ENCODE peak calls at places on chromosomes 4 and X, in ten cellular contexts. B is right lobe of liver, E is lower leg skin, Y is A549, Q is psoas muscle, O is bronchial epithelial cell, T is right cardiac atrium, G is fibroblast of the aortic adventitia, W is tibial nerve, Z is heart left ventricle. V is an unnamed sample.

GRCh38 chr4:140800686-140801085 is 44.5 kb upstream of the TBC1D9 start:
- DNase-seq in B (no peak), E (no peak), Y (no peak), Q (no peak), O (no peak), T (no peak), G (no peak), W (no peak), Z (no peak), V (no peak)

GRCh38 chr4:186104895-186105720 is 604 bp downstream of the FAM149A start:
- DNase-seq in B (peak; percentile 32), E (no peak), Y (no peak), Q (peak; percentile 56), O (no peak), T (peak; percentile 67), G (no peak), W (no peak), Z (no peak), V (no peak)

GRCh38 chrX:155334486-155335316 is at the start of gene CLIC2:
- DNase-seq in B (no peak), E (peak; percentile 32), Y (no peak), Q (no peak), O (peak; percentile 74), T (peak; percentile 54), G (peak; percentile 93), W (peak; percentile 9), Z (peak; percentile 38), V (no peak)

GRCh38 chrX:47558436-47558835 is 2.6 kb upstream of the ARAF start:
- DNase-seq in B (no peak), E (no peak), Y (no peak), Q (no peak), O (no peak), T (no peak), G (no peak), W (no peak), Z (no peak), V (no peak)

GRCh38 chr4:47668810-47669408 is 169.0 kb downstream of the CORIN start:
- DNase-seq in B (no peak), E (no peak), Y (peak; percentile 3), Q (no peak), O (peak; percentile 62), T (no peak), G (peak; percentile 77), W (peak; percentile 64), Z (no peak), V (no peak)

GRCh38 chr4:87114245-87115062 is 106.0 kb downstream of the KLHL8 start:
- DNase-seq in B (no peak), E (no peak), Y (no peak), Q (no peak), O (no peak), T (peak; percentile 75), G (no peak), W (no peak), Z (no peak), V (no peak)

GRCh38 chrX:66046612-66047235 is 6.8 kb upstream of the VSIG4 start:
- DNase-seq in B (no peak), E (no peak), Y (no peak), Q (no peak), O (no peak), T (no peak), G (no peak), W (no peak), Z (no peak), V (no peak)

GRCh38 chrX:107566603-107567262 is 61.6 kb upstream of the PRPS1 start:
- DNase-seq in B (no peak), E (no peak), Y (no peak), Q (no peak), O (no peak), T (no peak), G (peak; percentile 13), W (no peak), Z (no peak), V (no peak)

GRCh38 chr4:185713272-185713671 is 98.7 kb downstream of the SORBS2 start:
- DNase-seq in B (no peak), E (no peak), Y (no peak), Q (no peak), O (peak; percentile 94), T (no peak), G (peak; percentile 76), W (no peak), Z (no peak), V (no peak)

GRCh38 chr4:14143892-14144291 is 516.4 kb upstream of the BOD1L1 start:
- DNase-seq in B (no peak), E (no peak), Y (peak; percentile 2), Q (no peak), O (peak; percentile 40), T (no peak), G (no peak), W (no peak), Z (no peak), V (no peak)

GRCh38 chrX:139224953-139225665 is 305.4 kb upstream of the F9 start:
- DNase-seq in B (no peak), E (no peak), Y (no peak), Q (peak; percentile 54), O (no peak), T (no peak), G (no peak), W (no peak), Z (no peak), V (no peak)

GRCh38 chr4:75545526-75545925 is 10.3 kb upstream of the ODAPH start:
- DNase-seq in B (no peak), E (no peak), Y (no peak), Q (no peak), O (no peak), T (no peak), G (no peak), W (no peak), Z (no peak), V (no peak)

GRCh38 chrX:153649178-153649914 is 2.3 kb downstream of the DUSP9 start:
- DNase-seq in B (peak; percentile 51), E (no peak), Y (peak; percentile 69), Q (peak; percentile 60), O (no peak), T (peak; percentile 62), G (peak; percentile 8), W (no peak), Z (no peak), V (no peak)

GRCh38 chrX:54721424-54721823 is 76.6 kb downstream of the ITIH6 start:
- DNase-seq in B (no peak), E (no peak), Y (peak; percentile 6), Q (no peak), O (peak; percentile 83), T (no peak), G (no peak), W (no peak), Z (no peak), V (no peak)

GRCh38 chr4:138938371-138938699 is 77.2 kb upstream of the NOCT start:
- DNase-seq in B (no peak), E (no peak), Y (peak; percentile 11), Q (no peak), O (peak; percentile 60), T (no peak), G (peak; percentile 79), W (no peak), Z (no peak), V (no peak)

GRCh38 chrX:134338527-134338926 is 101.5 kb downstream of the CCDC160 start:
- DNase-seq in B (no peak), E (no peak), Y (no peak), Q (no peak), O (no peak), T (no peak), G (no peak), W (no peak), Z (no peak), V (no peak)

GRCh38 chrX:107718156-107718621 is 57.4 kb downstream of the TSC22D3 start:
- DNase-seq in B (peak; percentile 48), E (peak; percentile 88), Y (peak; percentile 67), Q (peak; percentile 75), O (peak; percentile 70), T (peak; percentile 73), G (peak; percentile 89), W (peak; percentile 95), Z (peak; percentile 60), V (peak; percentile 90)

GRCh38 chr4:4694296-4694772 is 152.5 kb upstream of the STX18 start:
- DNase-seq in B (no peak), E (no peak), Y (peak; percentile 18), Q (no peak), O (no peak), T (peak; percentile 60), G (no peak), W (no peak), Z (peak; percentile 51), V (no peak)

GRCh38 chrX:103554687-103555417 is 30.5 kb upstream of the TCEAL4 start:
- DNase-seq in B (peak; percentile 17), E (no peak), Y (no peak), Q (no peak), O (peak; percentile 37), T (peak; percentile 36), G (peak; percentile 28), W (peak; percentile 40), Z (peak; percentile 19), V (no peak)

GRCh38 chrX:97763391-97763790 is 879.7 kb downstream of the RPA4 start:
- DNase-seq in B (no peak), E (no peak), Y (no peak), Q (no peak), O (no peak), T (no peak), G (no peak), W (no peak), Z (no peak), V (no peak)
- H3K4me3 ChIP-seq in B (no peak overlapping the region), E (no peak overlapping the region), Y (no peak overlapping the region), Q (no peak overlapping the region), O (no peak overlapping the region), T (no peak overlapping the region), G (no peak overlapping the region), W (no peak overlapping the region), Z (no peak overlapping the region), V (no peak overlapping the region)

DNA sequence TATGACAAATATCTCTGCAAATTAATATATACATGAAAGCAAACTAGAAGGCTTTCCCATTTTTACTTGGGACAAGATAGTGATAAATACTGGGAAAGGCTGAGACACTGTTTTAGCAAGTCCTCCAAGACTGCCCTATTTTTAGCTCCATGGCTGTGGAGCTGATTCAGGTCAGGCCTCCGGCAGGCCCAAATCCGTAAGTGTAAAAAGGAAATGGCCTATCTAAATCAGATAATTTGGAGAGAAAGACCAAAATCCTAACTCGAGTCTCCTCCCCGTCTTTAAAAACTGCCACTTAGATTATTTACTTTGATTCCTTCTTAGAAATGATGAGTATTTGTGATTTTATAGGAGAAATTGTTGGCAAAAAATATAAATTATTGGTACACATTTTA is 2.9 kb downstream of the OTUD4 start:
- DNase-seq in B (no peak), E (no peak), Y (no peak), Q (no peak), O (peak; percentile 6), T (no peak), G (peak; percentile 52), W (no peak), Z (no peak), V (no peak)
- H3K4me3 ChIP-seq in B (peak overlapping the region; percentile 73), E (no peak overlapping the region), Y (peak overlapping the region; percentile 65), Q (peak overlapping the region; percentile 83), O (peak overlapping the region; percentile 77), T (peak overlapping the region; percentile 67), G (peak overlapping the region; percentile 73), W (peak overlapping the region; percentile 100), Z (peak overlapping the region; percentile 81), V (peak overlapping the region; percentile 84)

GRCh38 chr4:168636040-168636439 is 139.2 kb downstream of the PALLD start:
- DNase-seq in B (no peak), E (no peak), Y (no peak), Q (no peak), O (no peak), T (no peak), G (no peak), W (no peak), Z (no peak), V (no peak)
- H3K4me3 ChIP-seq in B (no peak overlapping the region), E (no peak overlapping the region), Y (no peak overlapping the region), Q (no peak overlapping the region), O (no peak overlapping the region), T (no peak overlapping the region), G (no peak overlapping the region), W (no peak overlapping the region), Z (no peak overlapping the region), V (no peak overlapping the region)

GRCh38 chr4:95732061-95732460 is 107.8 kb upstream of the PDHA2 start:
- DNase-seq in B (no peak), E (no peak), Y (peak; percentile 26), Q (no peak), O (peak; percentile 37), T (no peak), G (no peak), W (no peak), Z (no peak), V (no peak)
- H3K4me3 ChIP-seq in B (no peak overlapping the region), E (no peak overlapping the region), Y (no peak overlapping the region), Q (no peak overlapping the region), O (no peak overlapping the region), T (no peak overlapping the region), G (no peak overlapping the region), W (no peak overlapping the region), Z (no peak overlapping the region), V (no peak overlapping the region)